ENCODE peak calls at places on chromosome 13, in five cellular contexts. M is foreskin fibroblast, Q is IMR-90, W is suprapubic skin, O is stomach. I is an unnamed sample.

GRCh38 chr13:102903659-102904407 is 58.0 kb downstream of the ERCC5 start:
- DNase-seq in M (peak; percentile 64), Q (peak; percentile 18), W (no peak), O (no peak), I (peak; percentile 31)

GRCh38 chr13:32695602-32696250 is 109.5 kb downstream of the PDS5B start:
- DNase-seq in W (no peak), Q (peak; percentile 2), M (no peak), O (no peak), I (peak; percentile 10)

GRCh38 chr13:77002590-77003190 is 10.8 kb downstream of the CLN5 start:
- DNase-seq in M (peak; percentile 74), W (no peak), O (no peak), Q (peak; percentile 48), I (peak; percentile 65)

GRCh38 chr13:40432018-40432978 is 234.1 kb downstream of the FOXO1 start:
- DNase-seq in Q (no peak), W (no peak), M (no peak), O (no peak), I (no peak)

GRCh38 chr13:23427342-23428182 is 5.9 kb downstream of the SACS start:
- DNase-seq in O (peak; percentile 43), M (peak; percentile 93), W (no peak), Q (peak; percentile 97), I (peak; percentile 94)

GRCh38 chr13:27395007-27395510 is 29.4 kb upstream of the GTF3A start:
- DNase-seq in Q (no peak), O (no peak), M (no peak), W (no peak), I (no peak)

GRCh38 chr13:20716951-20717350 is 13.5 kb downstream of the IL17D start:
- DNase-seq in W (no peak), O (no peak), Q (no peak), M (no peak), I (no peak)

GRCh38 chr13:90686438-90686837 is 661.0 kb upstream of the MIR17HG start:
- DNase-seq in M (peak; percentile 70), O (no peak), W (no peak), Q (peak; percentile 65), I (peak; percentile 95)

GRCh38 chr13:50230365-50230978 is 215.2 kb downstream of the KCNRG start:
- DNase-seq in Q (peak; percentile 53), W (no peak), M (peak; percentile 65), O (no peak), I (peak; percentile 90)

GRCh38 chr13:35485451-35485850 is 9.0 kb upstream of the MAB21L1 start:
- DNase-seq in O (no peak), M (no peak), Q (no peak), W (no peak), I (no peak)

GRCh38 chr13:30745917-30746686 is 10.8 kb downstream of the ALOX5AP start:
- DNase-seq in M (peak; percentile 18), O (no peak), Q (no peak), W (no peak), I (no peak)

GRCh38 chr13:23871616-23872220 is 17.5 kb downstream of the MIPEP start:
- DNase-seq in M (peak; percentile 63), Q (peak; percentile 59), W (no peak), O (no peak), I (peak; percentile 61)

GRCh38 chr13:21043898-21044297 is 17.5 kb downstream of the LATS2 start:
- DNase-seq in Q (peak; percentile 96), W (no peak), O (no peak), M (peak; percentile 89), I (peak; percentile 93)

GRCh38 chr13:74987124-74987690 is 494.8 kb downstream of the TBC1D4 start:
- DNase-seq in W (no peak), Q (no peak), O (no peak), M (no peak), I (no peak)

GRCh38 chr13:43985437-43986051 is 105.8 kb downstream of the LACC1 start:
- DNase-seq in M (no peak), W (no peak), Q (no peak), O (no peak), I (no peak)

GRCh38 chr13:28258401-28258800 is 120.1 kb downstream of the PAN3 start:
- DNase-seq in Q (no peak), O (no peak), W (no peak), M (no peak), I (no peak)

GRCh38 chr13:74629985-74630384 is 495.8 kb upstream of the KLF12 start:
- DNase-seq in Q (no peak), M (no peak), W (no peak), O (no peak), I (no peak)

GRCh38 chr13:30872685-30873443 is 33.2 kb upstream of the MEDAG start:
- DNase-seq in O (no peak), Q (peak; percentile 94), W (peak; percentile 81), M (peak; percentile 84), I (peak; percentile 91)

GRCh38 chr13:75514080-75515040 is 23.3 kb downstream of the COMMD6 start:
- DNase-seq in W (no peak), M (peak; percentile 36), Q (peak; percentile 56), O (no peak), I (peak; percentile 66)

GRCh38 chr13:24007979-24008620 is 110.8 kb upstream of the C1QTNF9B start:
- DNase-seq in M (no peak), W (no peak), O (no peak), Q (no peak), I (no peak)

GRCh38 chr13:24228852-24229458 is 68.4 kb downstream of the SPATA13 start:
- DNase-seq in Q (peak; percentile 81), O (no peak), W (no peak), M (peak; percentile 86), I (peak; percentile 85)

GRCh38 chr13:93145199-93145598 is 81.4 kb upstream of the GPC6 start:
- DNase-seq in Q (no peak), W (no peak), M (no peak), O (no peak), I (no peak)

GRCh38 chr13:95182570-95183285 is 118.5 kb downstream of the ABCC4 start:
- DNase-seq in Q (no peak), O (no peak), W (no peak), M (no peak), I (no peak)

GRCh38 chr13:101339202-101339601 is 77.1 kb downstream of the NALCN start:
- DNase-seq in M (no peak), W (no peak), Q (no peak), O (no peak), I (no peak)

GRCh38 chr13:19153782-19154450 is 27.7 kb downstream of the TUBA3C start:
- DNase-seq in Q (no peak), W (no peak), M (no peak), O (no peak), I (no peak)

GRCh38 chr13:20847298-20847697 is 55.2 kb downstream of the XPO4 start:
- DNase-seq in M (no peak), O (no peak), W (no peak), Q (no peak), I (peak; percentile 25)

GRCh38 chr13:33524086-33524485 is 238.5 kb upstream of the STARD13 start:
- DNase-seq in M (peak; percentile 88), Q (peak; percentile 92), W (no peak), O (no peak), I (peak; percentile 90)

GRCh38 chr13:27997904-27998522 is 9.5 kb upstream of the URAD start:
- DNase-seq in W (no peak), Q (peak; percentile 28), M (peak; percentile 41), O (peak; percentile 54), I (peak; percentile 43)

GRCh38 chr13:112638157-112638750 is 50.3 kb upstream of the TUBGCP3 start:
- DNase-seq in Q (no peak), W (no peak), M (no peak), O (no peak), I (no peak)

GRCh38 chr13:82661126-82661525 is 1221.1 kb downstream of the SLITRK1 start:
- DNase-seq in W (no peak), O (no peak), M (no peak), Q (no peak), I (no peak)

GRCh38 chr13:42041684-42042035 is 6.8 kb upstream of the DGKH start:
- DNase-seq in W (no peak), M (peak; percentile 89), Q (peak; percentile 63), O (peak; percentile 50), I (peak; percentile 73)

GRCh38 chr13:50410921-50411712 is 395.9 kb downstream of the KCNRG start:
- DNase-seq in W (no peak), O (no peak), Q (peak; percentile 86), M (peak; percentile 91), I (peak; percentile 75)

GRCh38 chr13:26872444-26873173 is 112.0 kb upstream of the GPR12 start:
- DNase-seq in W (no peak), O (peak; percentile 29), Q (peak; percentile 31), M (peak; percentile 40), I (peak; percentile 42)

GRCh38 chr13:48570225-48570828 is 37.4 kb upstream of the RCBTB2 start:
- DNase-seq in O (no peak), M (no peak), W (no peak), Q (no peak), I (no peak)

GRCh38 chr13:29548722-29549446 is 46.6 kb downstream of the SLC7A1 start:
- DNase-seq in M (no peak), Q (peak; percentile 39), W (no peak), O (no peak), I (peak; percentile 39)

GRCh38 chr13:71255633-71256032 is 611.4 kb downstream of the DACH1 start:
- DNase-seq in O (no peak), Q (no peak), W (no peak), M (peak; percentile 1), I (no peak)

DNA sequence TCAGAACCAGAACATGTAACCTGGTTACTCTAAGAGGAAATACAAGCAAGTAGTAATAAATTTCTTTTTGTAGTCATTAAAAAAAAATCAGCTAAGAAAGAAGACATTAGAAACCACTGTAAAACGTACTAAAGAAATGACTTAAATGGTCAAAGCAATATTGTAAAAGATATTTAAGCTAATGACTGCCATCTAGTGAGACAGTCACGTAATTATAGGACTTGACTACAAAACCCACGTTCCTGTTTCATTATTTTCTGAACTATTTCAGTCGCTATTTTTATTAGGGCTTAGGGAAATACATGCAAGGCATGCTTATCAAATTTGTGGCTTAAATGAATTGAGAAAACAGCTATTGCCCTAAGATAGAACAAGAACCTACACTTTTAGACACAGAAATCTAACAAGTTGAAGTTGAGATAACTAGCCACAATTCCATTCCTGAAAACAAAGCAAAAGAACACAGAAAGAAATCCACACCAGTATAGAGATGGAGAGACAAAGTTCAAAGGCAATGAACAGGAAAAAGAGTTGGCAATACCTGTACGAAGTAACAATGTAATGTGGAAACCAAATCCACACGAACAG is 17.9 kb downstream of the ALG5 start:
- DNase-seq in M (peak; percentile 69), W (no peak), O (no peak), Q (peak; percentile 79), I (peak; percentile 83)
- TF ChIP-seq CTCF in M (peak; percentile 37), W (no peak), O (peak; percentile 30), Q (peak; percentile 81), I (peak; percentile 54)

DNA sequence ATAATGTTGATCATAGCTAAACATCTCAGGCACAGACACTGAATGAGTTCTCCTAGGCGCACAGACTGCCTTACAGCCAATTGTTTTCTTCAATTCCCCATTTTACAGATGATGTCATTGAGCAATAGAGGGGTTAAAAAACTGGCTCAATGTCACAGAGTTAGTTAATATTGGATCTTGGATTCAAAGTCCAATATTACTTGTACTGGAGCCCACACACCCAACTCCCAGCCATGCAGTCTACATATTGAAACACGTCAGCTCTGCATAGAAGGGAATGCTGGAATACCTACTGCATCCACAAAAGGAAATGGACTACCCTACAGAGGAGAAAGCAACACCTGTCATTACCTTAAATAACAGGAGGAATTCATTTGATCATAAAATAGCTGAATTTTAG is 76.1 kb upstream of the SLC15A1 start:
- DNase-seq in Q (no peak), W (no peak), O (no peak), M (no peak), I (no peak)
- H3K4me3 ChIP-seq in Q (no peak overlapping the region), W (no peak overlapping the region), O (no peak overlapping the region), M (no peak overlapping the region), I (no peak overlapping the region)

GRCh38 chr13:113758651-113759524 is at the start of gene TMEM255B:
- DNase-seq in M (peak; percentile 91), W (peak; percentile 89), Q (peak; percentile 49), O (peak; percentile 88), I (peak; percentile 70)
- TF ChIP-seq CTCF in M (no peak), W (no peak), Q (peak; percentile 14), O (no peak), I (no peak)

GRCh38 chr13:52850396-52851152 is 2.1 kb upstream of the PCDH8 start:
- DNase-seq in W (no peak), Q (peak; percentile 7), M (peak; percentile 68), O (peak; percentile 63), I (peak; percentile 53)
- H3K4me3 ChIP-seq in W (peak overlapping the region; percentile 81), Q (peak overlapping the region; percentile 51), M (peak overlapping the region; percentile 52), O (peak overlapping the region; percentile 63), I (peak overlapping the region; percentile 59)